ENCODE peak calls at places on chromosomes 1 and 21, in seven cellular contexts. R is tibial artery, A is foreskin fibroblast, S is H9, C is type B pancreatic cell, P is epithelial cell of esophagus, F is lower lobe of right lung. J is an unnamed sample.

GRCh38 chr1:86906419-86906818 is 7.5 kb downstream of the SELENOF start:
- DNase-seq in R (no peak), A (no peak), S (no peak), C (no peak), P (no peak), F (no peak), J (no peak)

GRCh38 chr1:155093938-155094621 is 15.4 kb downstream of the EFNA3 start:
- DNase-seq in R (no peak), A (no peak), S (no peak), C (no peak), P (peak; percentile 68), F (no peak), J (no peak)

GRCh38 chr21:34202553-34203332 is 129.4 kb downstream of the MRPS6 start:
- DNase-seq in R (peak; percentile 86), A (no peak), S (peak; percentile 68), C (no peak), P (no peak), F (peak; percentile 68), J (no peak)

GRCh38 chr1:93758842-93759515 is 77.3 kb upstream of the BCAR3 start:
- DNase-seq in R (no peak), A (peak; percentile 26), S (no peak), C (no peak), P (peak; percentile 29), F (peak; percentile 64), J (no peak)

GRCh38 chr1:43520100-43520828 is 10.4 kb upstream of the PTPRF start:
- DNase-seq in R (no peak), A (no peak), S (no peak), C (no peak), P (no peak), F (no peak), J (no peak)

GRCh38 chr1:82064701-82065100 is 264.0 kb downstream of the ADGRL2 start:
- DNase-seq in R (no peak), A (no peak), S (no peak), C (no peak), P (peak; percentile 13), F (no peak), J (no peak)

GRCh38 chr21:40128891-40129290 is 261.7 kb downstream of the PCP4 start:
- DNase-seq in R (no peak), A (no peak), S (no peak), C (no peak), P (peak; percentile 70), F (no peak), J (no peak)

GRCh38 chr1:225617956-225618355 is 35.0 kb downstream of the ENAH start:
- DNase-seq in R (no peak), A (no peak), S (no peak), C (no peak), P (no peak), F (no peak), J (no peak)

GRCh38 chr1:202365092-202365815 is 16.8 kb downstream of the PPP1R12B start:
- DNase-seq in R (no peak), A (no peak), S (no peak), C (no peak), P (peak; percentile 29), F (no peak), J (no peak)

GRCh38 chr1:19310720-19311502 is 1.0 kb downstream of the AKR7A2 start:
- DNase-seq in R (no peak), A (no peak), S (no peak), C (no peak), P (no peak), F (no peak), J (no peak)

GRCh38 chr1:35885961-35886558 is 3.1 kb downstream of the AGO1 start:
- DNase-seq in R (no peak), A (no peak), S (peak; percentile 97), C (no peak), P (no peak), F (no peak), J (no peak)

GRCh38 chr1:204254031-204254661 is 40.4 kb upstream of the GOLT1A start:
- DNase-seq in R (peak; percentile 88), A (peak; percentile 84), S (peak; percentile 46), C (no peak), P (peak; percentile 78), F (no peak), J (no peak)

GRCh38 chr1:115036814-115037535 is 7.3 kb downstream of the TSHB start:
- DNase-seq in R (no peak), A (no peak), S (no peak), C (no peak), P (no peak), F (no peak), J (no peak)

GRCh38 chr21:32612075-32612998 is at the start of gene CFAP298:
- DNase-seq in R (peak; percentile 91), A (peak; percentile 93), S (peak; percentile 88), C (peak; percentile 85), P (peak; percentile 95), F (peak; percentile 91), J (peak; percentile 96)
- TF ChIP-seq CTCF in R (no peak), A (no peak), S (no peak), C (no peak), P (no peak), F (no peak), J (no peak)

GRCh38 chr1:182029379-182030331 is 31.9 kb downstream of the ZNF648 start:
- DNase-seq in R (peak; percentile 98), A (peak; percentile 79), S (peak; percentile 99), C (peak; percentile 97), P (peak; percentile 98), F (peak; percentile 98), J (peak; percentile 97)
- TF ChIP-seq CTCF in R (peak; percentile 54), A (peak; percentile 27), S (peak; percentile 60), C (peak; percentile 72), P (peak; percentile 24), F (peak; percentile 40), J (peak; percentile 77)

GRCh38 chr1:57874426-57874825 is 450.6 kb upstream of the DAB1 start:
- DNase-seq in R (no peak), A (no peak), S (no peak), C (no peak), P (no peak), F (no peak), J (no peak)
- TF ChIP-seq CTCF in R (no peak), A (no peak), S (no peak), C (no peak), P (no peak), F (no peak), J (no peak)

GRCh38 chr1:116721608-116722007 is 32.6 kb upstream of the CD2 start:
- DNase-seq in R (no peak), A (no peak), S (no peak), C (no peak), P (peak; percentile 26), F (no peak), J (no peak)

GRCh38 chr1:116725798-116726197 is 28.4 kb upstream of the CD2 start:
- DNase-seq in R (no peak), A (no peak), S (no peak), C (no peak), P (no peak), F (no peak), J (no peak)

GRCh38 chr1:116720406-116721071 is 33.7 kb upstream of the CD2 start:
- DNase-seq in R (no peak), A (no peak), S (no peak), C (no peak), P (peak; percentile 90), F (no peak), J (no peak)

GRCh38 chr1:116724765-116725375 is 29.4 kb upstream of the CD2 start:
- DNase-seq in R (no peak), A (peak; percentile 35), S (no peak), C (no peak), P (peak; percentile 80), F (no peak), J (no peak)

GRCh38 chr1:116722016-116722838 is 32.0 kb upstream of the CD2 start:
- DNase-seq in R (no peak), A (no peak), S (no peak), C (no peak), P (peak; percentile 97), F (no peak), J (no peak)
- TF ChIP-seq CTCF in R (no peak), A (no peak), S (no peak), C (no peak), P (no peak), F (no peak), J (no peak)

GRCh38 chr1:229538945-229539344 is 19.6 kb downstream of the ABCB10 start:
- DNase-seq in R (no peak), A (no peak), S (no peak), C (no peak), P (peak; percentile 90), F (no peak), J (no peak)
- TF ChIP-seq CTCF in R (no peak), A (no peak), S (no peak), C (no peak), P (no peak), F (no peak), J (no peak)

DNA sequence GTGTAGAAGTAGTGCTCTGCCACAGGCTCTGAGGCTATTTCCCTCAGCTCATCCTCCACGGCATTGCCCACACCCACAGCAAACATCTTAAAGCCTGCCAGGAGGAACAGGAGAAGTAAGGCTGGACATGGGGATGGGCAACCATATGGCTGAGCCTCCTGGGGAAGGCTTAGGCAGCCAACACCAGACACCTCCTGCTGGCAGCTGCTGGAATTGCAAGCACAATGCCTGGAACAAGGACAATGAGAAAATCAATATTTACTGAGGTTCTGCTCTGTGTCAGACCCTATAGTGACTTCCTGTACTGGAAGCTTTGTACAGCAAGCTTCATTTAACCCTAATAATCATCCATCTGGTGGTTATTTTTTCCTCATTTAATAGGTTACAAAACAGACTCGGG is 8.2 kb downstream of the MATN1 start:
- DNase-seq in R (no peak), A (no peak), S (no peak), C (no peak), P (no peak), F (no peak), J (no peak)
- TF ChIP-seq CTCF in R (no peak), A (peak; percentile 26), S (peak; percentile 66), C (peak; percentile 67), P (peak; percentile 51), F (peak; percentile 25), J (peak; percentile 70)